ENCODE peak calls at places on chromosomes 13 and 19, in four cellular contexts. E, J, Z and I are unnamed samples.

GRCh38 chr19:7871530-7872305 is 2.5 kb downstream of the PRR36 start:
- DNase-seq in E (peak; percentile 75), J (peak; percentile 96), Z (peak; percentile 98), I (peak; percentile 99)

GRCh38 chr19:56840452-56841193 is at the start of the genes PEG3 and ZIM2:
- DNase-seq in E (no peak), J (no peak), Z (no peak), I (no peak)

GRCh38 chr13:95704510-95704909 is 27.6 kb downstream of the DNAJC3 start:
- DNase-seq in E (peak; percentile 16), J (no peak), Z (no peak), I (peak; percentile 57)

GRCh38 chr13:54637377-54637776 is 1608.8 kb downstream of the OLFM4 start:
- DNase-seq in E (no peak), J (no peak), Z (no peak), I (peak; percentile 60)

GRCh38 chr13:29162638-29163037 is 342.5 kb downstream of the MTUS2 start:
- DNase-seq in E (no peak), J (no peak), Z (no peak), I (no peak)

GRCh38 chr13:50340566-50341287 is 325.5 kb downstream of the KCNRG start:
- DNase-seq in E (no peak), J (no peak), Z (no peak), I (peak; percentile 11)

GRCh38 chr13:25733061-25733491 is 318.7 kb downstream of the SHISA2 start:
- DNase-seq in E (no peak), J (no peak), Z (no peak), I (no peak)

GRCh38 chr19:28316464-28316863 is 896.5 kb downstream of the UQCRFS1 start:
- DNase-seq in E (no peak), J (no peak), Z (no peak), I (no peak)

GRCh38 chr13:44972956-44973581 is 16.2 kb downstream of the NUFIP1 start:
- DNase-seq in E (no peak), J (peak; percentile 18), Z (no peak), I (peak; percentile 53)

GRCh38 chr19:43438291-43439162 is 23.8 kb downstream of the TEX101 start:
- DNase-seq in E (no peak), J (no peak), Z (no peak), I (no peak)

GRCh38 chr19:2546128-2547032 is 70.5 kb downstream of the GADD45B start:
- DNase-seq in E (peak; percentile 33), J (no peak), Z (peak; percentile 94), I (peak; percentile 81)

GRCh38 chr19:37920591-37921450 is 13.8 kb downstream of the SIPA1L3 start:
- DNase-seq in E (no peak), J (no peak), Z (no peak), I (no peak)

GRCh38 chr19:18496167-18496979 is 25.5 kb downstream of the ELL start:
- DNase-seq in E (peak; percentile 70), J (no peak), Z (peak; percentile 85), I (no peak)
- H3K27ac ChIP-seq in E (no peak overlapping the region), J (no peak overlapping the region), Z (peak overlapping the region; percentile 42), I (no peak overlapping the region)

DNA sequence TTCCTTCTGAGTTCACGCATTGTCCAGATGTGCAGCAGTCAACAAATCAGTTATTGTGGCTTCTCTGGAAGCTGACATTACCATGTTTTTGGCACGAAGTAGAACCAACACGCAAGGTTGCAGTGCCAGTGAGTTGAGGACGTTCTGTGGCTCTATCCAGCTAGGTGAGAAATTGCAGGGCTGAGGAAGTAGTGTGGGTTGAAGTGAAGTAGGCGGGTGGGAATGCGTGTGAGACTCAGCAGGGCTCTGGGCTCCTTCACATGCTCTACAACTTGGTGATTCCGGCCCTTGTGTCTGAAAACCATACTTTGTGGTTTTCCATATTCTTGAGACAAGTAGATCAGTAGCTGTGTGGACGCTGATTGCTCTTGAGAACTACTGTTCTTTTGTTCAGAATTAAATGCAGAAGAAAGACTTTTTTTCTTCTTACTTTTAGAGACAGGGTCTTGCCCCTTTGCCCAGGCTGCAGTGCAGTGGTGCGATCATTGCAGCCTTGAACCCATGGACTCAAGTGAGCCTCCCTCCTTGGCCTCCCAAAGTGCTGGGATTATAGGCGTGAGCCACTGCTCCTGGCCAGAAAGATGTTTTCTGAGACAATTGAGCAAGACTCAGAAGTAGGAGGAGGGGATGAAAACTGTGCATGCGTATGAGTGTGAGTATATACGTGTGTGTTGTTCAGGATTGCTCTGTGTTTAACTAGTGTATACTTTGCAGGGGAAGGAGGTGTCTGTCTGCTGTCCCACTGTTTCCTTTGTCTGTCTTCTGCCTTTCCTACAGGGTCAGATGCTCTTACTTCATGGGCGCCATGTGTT is 46.2 kb downstream of the GATAD2A start:
- DNase-seq in E (no peak), J (no peak), Z (no peak), I (no peak)
- H3K27ac ChIP-seq in E (peak overlapping the region; percentile 14), J (no peak overlapping the region), Z (peak overlapping the region; percentile 11), I (peak overlapping the region; percentile 72)

GRCh38 chr19:1355974-1356865 is 27.5 kb upstream of the NDUFS7 start:
- DNase-seq in E (no peak), J (no peak), Z (no peak), I (no peak)

GRCh38 chr19:1355258-1355973 is 28.3 kb upstream of the NDUFS7 start:
- DNase-seq in E (peak; percentile 47), J (no peak), Z (no peak), I (no peak)

GRCh38 chr19:1360126-1360817 is 23.4 kb upstream of the NDUFS7 start:
- DNase-seq in E (no peak), J (no peak), Z (no peak), I (no peak)

GRCh38 chr19:1354496-1355257 is 29.0 kb upstream of the NDUFS7 start:
- DNase-seq in E (peak; percentile 99), J (peak; percentile 60), Z (peak; percentile 95), I (peak; percentile 91)

GRCh38 chr19:1357695-1358094 is 26.0 kb upstream of the NDUFS7 start:
- DNase-seq in E (no peak), J (no peak), Z (no peak), I (peak; percentile 75)
- H3K27ac ChIP-seq in E (no peak overlapping the region), J (no peak overlapping the region), Z (no peak overlapping the region), I (peak overlapping the region; percentile 4)

GRCh38 chr19:1067341-1068103 is 555 bp downstream of the ARHGAP45 start:
- DNase-seq in E (peak; percentile 46), J (no peak), Z (no peak), I (no peak)
- H3K27ac ChIP-seq in E (no peak overlapping the region), J (peak overlapping the region; percentile 100), Z (peak overlapping the region; percentile 79), I (no peak overlapping the region)

GRCh38 chr19:40642062-40642706 is 41.0 kb downstream of the LTBP4 start:
- DNase-seq in E (no peak), J (no peak), Z (no peak), I (no peak)

GRCh38 chr19:40642757-40643325 is 41.7 kb downstream of the LTBP4 start:
- DNase-seq in E (no peak), J (no peak), Z (no peak), I (no peak)

GRCh38 chr19:40641306-40641705 is 40.1 kb downstream of the LTBP4 start:
- DNase-seq in E (no peak), J (no peak), Z (no peak), I (no peak)

GRCh38 chr19:40639638-40639982 is 38.4 kb downstream of the LTBP4 start:
- DNase-seq in E (no peak), J (no peak), Z (no peak), I (no peak)

DNA sequence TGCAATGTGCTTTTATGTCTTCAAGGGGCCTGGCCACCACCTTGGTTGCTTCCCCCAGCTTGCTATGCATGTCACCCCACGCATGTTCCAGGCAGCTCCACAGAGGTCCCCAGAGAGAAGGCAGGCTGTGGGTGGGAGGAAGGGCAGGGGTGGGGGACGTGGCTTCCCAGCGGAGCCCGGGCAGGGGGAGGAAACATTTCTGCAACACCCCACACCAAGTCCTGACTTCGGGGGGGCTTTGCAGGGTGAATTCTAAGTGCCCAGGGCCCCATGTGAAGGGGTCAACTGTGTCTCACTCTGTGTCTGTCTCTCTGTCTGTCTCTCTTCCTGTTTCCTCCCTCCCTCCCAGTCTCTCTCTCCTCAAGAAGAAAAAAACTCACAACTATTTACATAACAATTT is 39.6 kb downstream of the LTBP4 start:
- DNase-seq in E (peak; percentile 42), J (no peak), Z (no peak), I (no peak)
- H3K27ac ChIP-seq in E (peak overlapping the region; percentile 45), J (no peak overlapping the region), Z (peak overlapping the region; percentile 31), I (no peak overlapping the region)

GRCh38 chr13:33232883-33233282 is 52.7 kb downstream of the STARD13 start:
- DNase-seq in E (no peak), J (no peak), Z (no peak), I (no peak)

GRCh38 chr13:33236021-33236420 is 49.5 kb downstream of the STARD13 start:
- DNase-seq in E (no peak), J (no peak), Z (no peak), I (no peak)

GRCh38 chr13:33233547-33233946 is 52.0 kb downstream of the STARD13 start:
- DNase-seq in E (no peak), J (no peak), Z (peak; percentile 69), I (no peak)

GRCh38 chr13:33235564-33235963 is 50.0 kb downstream of the STARD13 start:
- DNase-seq in E (no peak), J (no peak), Z (no peak), I (no peak)

GRCh38 chr13:33235078-33235477 is 50.5 kb downstream of the STARD13 start:
- DNase-seq in E (no peak), J (no peak), Z (no peak), I (no peak)
- H3K27ac ChIP-seq in E (no peak overlapping the region), J (no peak overlapping the region), Z (peak overlapping the region; percentile 14), I (no peak overlapping the region)

DNA sequence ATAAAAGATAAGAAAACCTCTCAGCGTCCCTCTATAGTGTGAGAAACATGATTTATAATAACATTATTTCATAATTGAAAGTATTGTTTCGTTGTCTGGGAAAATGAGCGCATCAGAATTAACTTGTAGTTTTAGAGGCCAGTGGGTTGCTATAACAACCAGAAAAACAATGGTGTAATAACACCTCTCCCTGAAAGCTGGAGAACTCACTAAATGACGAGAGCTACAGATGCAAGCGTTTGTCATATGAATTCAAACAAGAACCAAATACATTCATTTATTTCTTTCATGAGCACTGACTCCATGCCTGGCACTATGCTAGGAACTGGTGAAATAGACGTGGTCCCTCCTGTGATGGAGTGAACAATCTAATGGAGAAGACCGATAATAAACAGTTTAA is 16.3 kb downstream of the KBTBD7 start:
- DNase-seq in E (no peak), J (no peak), Z (no peak), I (peak; percentile 28)
- H3K27ac ChIP-seq in E (no peak overlapping the region), J (no peak overlapping the region), Z (peak overlapping the region; percentile 55), I (no peak overlapping the region)

DNA sequence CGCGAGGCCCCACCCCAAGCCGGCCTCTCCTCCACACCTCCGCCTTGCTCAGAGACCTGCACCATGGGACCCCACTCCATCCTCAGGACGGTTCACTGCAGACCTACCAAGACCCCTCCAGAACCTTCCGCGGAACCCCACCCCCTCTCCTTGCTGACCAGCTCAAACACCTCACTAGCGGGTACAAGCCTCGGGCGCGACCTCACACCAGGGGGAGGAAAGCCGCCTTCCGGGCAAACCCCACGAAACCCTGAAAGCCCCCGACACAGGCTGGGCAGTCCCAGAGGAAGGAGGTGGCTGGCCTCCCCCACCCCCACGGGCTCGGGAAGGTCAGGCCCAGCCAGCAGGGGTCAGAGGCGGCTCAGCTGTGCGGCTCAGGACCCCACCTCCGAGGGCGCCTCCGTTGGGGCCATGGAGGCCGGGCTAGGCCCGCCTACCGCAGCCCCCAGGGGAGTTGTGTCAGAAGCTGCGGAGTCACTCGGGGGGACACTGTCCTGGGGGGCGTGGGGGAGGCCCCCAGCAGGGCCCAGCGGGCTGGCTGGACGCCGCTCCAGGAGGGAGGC is 9.8 kb downstream of the GRIN3B start:
- DNase-seq in E (no peak), J (no peak), Z (no peak), I (no peak)
- H3K27ac ChIP-seq in E (no peak overlapping the region), J (no peak overlapping the region), Z (peak overlapping the region; percentile 36), I (peak overlapping the region; percentile 39)